ENCODE peak calls at places on chromosomes 1 and 21, in four cellular contexts. R, M, L and V are unnamed samples.

GRCh38 chr1:230251644-230252191 is 174.4 kb downstream of the PGBD5 start:
- DNase-seq in M (no peak), L (no peak), R (no peak), V (no peak)

GRCh38 chr21:14215971-14216621 is at the start of gene RBM11:
- DNase-seq in L (peak), M (peak), R (peak), V (peak)

GRCh38 chr1:118788372-118788955 is 199.7 kb downstream of the TBX15 start:
- DNase-seq in L (no peak), R (peak), M (no peak), V (no peak)

GRCh38 chr21:37792046-37792445 is 124.2 kb downstream of the KCNJ6 start:
- DNase-seq in L (no peak), M (no peak), R (no peak), V (no peak)

GRCh38 chr21:43768868-43769167 is 7.3 kb downstream of the CSTB start:
- DNase-seq in L (no peak), R (no peak), M (no peak), V (no peak)

GRCh38 chr1:154497026-154497806 is 4.8 kb upstream of the TDRD10 start:
- DNase-seq in M (no peak), L (no peak), R (no peak), V (no peak)

GRCh38 chr1:25954371-25954938 is 43.4 kb downstream of the PAFAH2 start:
- DNase-seq in R (no peak), M (no peak), L (no peak), V (no peak)

GRCh38 chr21:38965910-38966504 is 160.3 kb downstream of the ETS2 start:
- DNase-seq in L (peak), R (peak), M (peak), V (no peak)

GRCh38 chr1:28147264-28148094 is 29.0 kb downstream of the PTAFR start:
- DNase-seq in L (no peak), R (no peak), M (no peak), V (no peak)

GRCh38 chr1:1948783-1949182 is 29.7 kb upstream of the TMEM52 start:
- DNase-seq in R (no peak), L (no peak), M (no peak), V (no peak)